ENCODE peak calls at places on chromosome 22, in seven cellular contexts. B is progenitor cell of endocrine pancreas, N is neural crest cell, X is AG04450, I is fibroblast of lung, W is mesothelial cell of epicardium, C is BJ. Q is an unnamed sample.

GRCh38 chr22:22776121-22776520 is 111.5 kb upstream of the IGLL5 start:
- DNase-seq in I (no peak), X (no peak), B (no peak), N (no peak), C (no peak), W (no peak), Q (no peak)

GRCh38 chr22:27810566-27810965 is 9.0 kb upstream of the MN1 start:
- DNase-seq in B (no peak), C (peak; percentile 20), W (no peak), N (no peak), I (peak; percentile 79), X (peak; percentile 36), Q (no peak)

GRCh38 chr22:24104307-24105017 is 76.8 kb upstream of the SUSD2 start:
- DNase-seq in X (no peak), B (no peak), N (no peak), C (no peak), I (no peak), W (no peak), Q (no peak)

GRCh38 chr22:46057762-46058420 is 80.9 kb upstream of the WNT7B start:
- DNase-seq in X (no peak), C (no peak), B (no peak), I (peak; percentile 72), N (no peak), W (no peak), Q (no peak)

GRCh38 chr22:26656896-26657851 is at the start of gene MIAT:
- DNase-seq in B (no peak), C (no peak), X (no peak), W (no peak), I (peak; percentile 48), N (peak; percentile 38), Q (no peak)

GRCh38 chr22:49010086-49010863 is 817.4 kb downstream of the BRD1 start:
- DNase-seq in B (no peak), N (no peak), W (no peak), C (no peak), X (no peak), I (no peak), Q (no peak)

GRCh38 chr22:41353862-41354575 is 27.7 kb upstream of the TEF start:
- DNase-seq in C (no peak), W (no peak), B (no peak), X (no peak), I (no peak), N (no peak), Q (no peak)

GRCh38 chr22:41862160-41862529 is 29.2 kb downstream of the SREBF2 start:
- DNase-seq in I (peak; percentile 18), C (no peak), N (no peak), W (no peak), B (no peak), X (no peak), Q (no peak)

GRCh38 chr22:45818130-45819085 is 146.8 kb downstream of the ATXN10 start:
- DNase-seq in X (no peak), I (peak; percentile 36), W (no peak), B (no peak), N (no peak), C (no peak), Q (no peak)

GRCh38 chr22:17717708-17718107 is 56.6 kb downstream of the BID start:
- DNase-seq in C (no peak), I (peak; percentile 38), N (no peak), X (no peak), B (no peak), W (no peak), Q (no peak)

GRCh38 chr22:46069518-46070214 is 80.7 kb upstream of the PPARA start:
- DNase-seq in W (no peak), I (peak; percentile 91), B (no peak), X (peak; percentile 54), N (no peak), C (peak; percentile 69), Q (no peak)

DNA sequence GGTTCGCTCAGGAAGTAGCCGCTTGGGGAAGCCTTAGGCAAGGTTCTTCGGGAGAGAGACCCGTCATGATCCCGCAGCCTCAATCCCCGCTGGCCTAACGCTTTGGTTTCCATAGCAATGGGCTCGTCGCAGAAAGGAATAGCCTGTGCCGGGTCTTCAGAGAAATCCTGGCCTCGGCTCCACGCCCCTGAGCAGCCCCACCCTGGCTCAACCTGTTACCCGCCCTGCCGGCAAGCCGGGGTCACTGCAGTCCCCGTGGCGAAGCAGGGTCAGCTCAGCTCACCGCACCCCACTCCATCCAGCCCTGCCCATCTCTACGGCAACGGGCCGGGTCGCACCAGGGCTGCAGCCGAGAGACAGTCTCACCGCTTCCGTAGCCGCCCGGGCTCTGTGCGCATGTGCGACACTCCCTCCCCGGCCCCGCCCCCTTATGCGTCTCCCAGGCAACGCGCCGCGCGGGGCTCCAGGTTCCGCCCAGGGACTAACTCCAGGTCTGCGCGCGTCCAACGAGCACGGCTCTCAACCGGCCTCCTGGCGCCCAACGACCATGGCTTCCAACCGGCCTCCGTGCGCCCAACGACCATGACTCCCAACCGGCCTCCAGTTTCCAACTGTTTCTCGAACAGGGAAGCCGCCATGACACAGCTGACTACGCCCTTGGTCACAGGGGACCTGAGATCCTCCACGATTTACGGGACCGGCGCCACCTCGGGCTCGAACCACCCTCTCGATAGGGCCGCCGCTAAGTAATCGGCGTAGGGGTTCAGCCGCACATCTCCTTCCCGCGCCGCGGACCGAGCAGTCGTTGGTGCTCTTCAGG is at the start of gene DUSP18:
- DNase-seq in W (peak; percentile 92), I (peak; percentile 84), X (peak; percentile 59), C (peak; percentile 38), N (peak; percentile 95), B (peak; percentile 98), Q (peak; percentile 97)
- TF ChIP-seq CTCF in W (peak; percentile 51), I (peak; percentile 23), X (peak; percentile 36), C (peak; percentile 48), N (peak; percentile 64), B (peak; percentile 62), Q (peak; percentile 72)

DNA sequence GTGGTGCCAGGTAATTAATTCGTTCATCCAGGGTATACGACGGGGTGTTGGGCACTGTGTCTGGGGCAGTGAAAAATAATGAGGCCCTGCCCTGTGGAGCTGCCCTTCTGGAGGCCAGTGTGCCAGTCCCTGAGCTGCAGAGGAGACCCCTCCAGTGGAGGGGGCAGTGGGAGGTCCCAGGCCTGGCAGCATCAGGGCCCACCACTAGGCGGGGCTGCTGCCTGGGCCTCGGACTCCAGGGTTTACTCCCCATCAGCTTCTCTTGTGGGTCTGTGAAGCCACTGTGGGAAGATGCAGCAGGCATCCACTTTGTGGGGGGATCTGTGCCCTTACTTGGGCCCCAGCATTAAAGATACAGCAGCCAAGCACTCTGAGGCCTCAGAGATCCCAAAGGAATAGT is 17.4 kb upstream of the TMPRSS6 start:
- DNase-seq in I (no peak), W (no peak), C (no peak), B (no peak), X (no peak), N (no peak), Q (no peak)
- TF ChIP-seq CTCF in I (peak; percentile 8), W (no peak), C (peak; percentile 35), B (peak; percentile 33), X (peak; percentile 14), N (peak; percentile 45), Q (peak; percentile 59)

DNA sequence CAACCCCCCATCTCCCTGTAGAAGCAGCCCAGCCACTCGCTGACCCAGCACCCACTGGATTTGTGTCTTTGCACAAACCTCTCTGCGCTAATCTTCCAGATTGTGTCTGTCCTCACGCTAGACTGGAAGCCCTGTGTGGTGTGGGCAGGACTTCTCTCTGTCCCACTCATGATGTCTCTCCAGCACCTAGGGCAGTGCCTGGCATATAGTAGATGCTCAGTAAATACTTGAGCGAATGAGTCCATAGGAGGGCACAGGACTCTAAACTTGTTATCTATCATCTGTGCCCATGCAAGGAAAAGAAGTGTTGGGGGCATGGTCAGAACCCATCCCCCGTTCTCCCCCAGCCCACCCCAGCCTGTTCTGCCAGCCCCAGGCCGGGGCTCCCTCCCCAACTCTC is 22.9 kb downstream of the RPL3 start:
- DNase-seq in W (no peak), I (no peak), B (no peak), N (no peak), C (no peak), X (no peak), Q (no peak)
- TF ChIP-seq CTCF in W (no peak), I (no peak), B (no peak), N (no peak), C (no peak), X (no peak), Q (no peak)

DNA sequence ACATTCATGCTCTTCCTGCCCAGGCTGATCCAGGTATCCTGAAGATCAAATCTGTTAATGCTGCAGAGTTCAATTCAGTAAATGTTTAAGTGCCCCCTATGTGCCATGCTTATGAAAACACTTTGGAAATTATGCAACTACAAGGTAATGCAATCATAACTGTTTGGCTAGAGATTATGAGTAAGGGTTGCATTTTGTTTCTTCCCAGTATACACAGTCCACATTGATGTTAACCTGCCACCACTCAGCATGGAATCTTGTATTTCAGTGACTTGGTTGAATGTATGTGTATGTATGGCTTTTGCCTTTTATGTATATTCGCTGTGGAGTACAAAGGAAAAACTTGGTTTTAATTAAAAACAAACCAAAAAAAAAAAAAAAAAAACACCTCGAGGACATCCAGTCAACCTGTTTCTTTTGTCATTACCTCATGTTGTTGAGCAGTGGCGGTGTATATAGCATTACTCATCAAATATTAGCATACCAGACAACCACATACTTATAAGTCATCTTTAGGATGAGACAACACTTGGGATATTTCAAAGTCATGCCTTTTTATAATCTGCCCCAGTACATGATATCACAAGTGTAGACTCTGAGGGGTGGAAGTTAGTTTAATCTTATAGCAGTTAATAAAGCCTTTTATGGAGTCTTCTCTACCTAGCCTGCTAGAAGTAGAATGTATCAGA is 86.1 kb upstream of the HORMAD2 start:
- DNase-seq in W (no peak), N (no peak), I (peak; percentile 95), X (no peak), C (peak; percentile 38), B (no peak), Q (no peak)
- TF ChIP-seq CTCF in W (no peak), N (no peak), I (peak; percentile 10), X (peak; percentile 34), C (peak; percentile 18), B (no peak), Q (no peak)

GRCh38 chr22:21659864-21660525 is 5.8 kb upstream of the PPIL2 start:
- DNase-seq in X (no peak), N (no peak), I (no peak), C (no peak), B (no peak), W (no peak), Q (no peak)
- TF ChIP-seq CTCF in X (no peak), N (no peak), I (no peak), C (no peak), B (no peak), W (no peak), Q (no peak)